ENCODE peak calls at places on chromosomes 6 and 20, in six cellular contexts. U is neural progenitor cell, Q is BJ, H is BE2C, M is heart left ventricle, O is testis. X is an unnamed sample. For H3K27me3, the result is how much of the 10 kb centered on the place peaks cover.

GRCh38 chr20:57774951-57775350 is 65.1 kb upstream of the PMEPA1 start:
- DNase-seq in U (no peak), Q (no peak), H (no peak), M (no peak), O (no peak), X (no peak)

GRCh38 chr6:154932562-154933027 is 62.5 kb upstream of the TIAM2 start:
- DNase-seq in U (no peak), Q (peak), H (no peak), M (no peak), O (no peak), X (no peak)

GRCh38 chr20:18985551-18985950 is 172.0 kb downstream of the SCP2D1 start:
- DNase-seq in U (no peak), Q (no peak), H (no peak), M (no peak), O (no peak), X (no peak)

GRCh38 chr6:63346217-63346834 is 26.5 kb upstream of the LGSN start:
- DNase-seq in U (no peak), Q (no peak), H (no peak), M (no peak), O (no peak), X (no peak)

GRCh38 chr6:5516036-5516435 is 254.7 kb downstream of the FARS2 start:
- DNase-seq in U (no peak), Q (no peak), H (no peak), M (no peak), O (no peak), X (no peak)

GRCh38 chr6:36345681-36346417 is 9.2 kb upstream of the BNIP5 start:
- DNase-seq in U (peak), Q (no peak), H (no peak), M (no peak), O (peak), X (no peak)

GRCh38 chr6:143163621-143164020 is 102.9 kb downstream of the AIG1 start:
- DNase-seq in U (peak), Q (no peak), H (no peak), M (no peak), O (no peak), X (no peak)

GRCh38 chr6:20630617-20631448 is 96.6 kb downstream of the CDKAL1 start:
- DNase-seq in U (no peak), Q (no peak), H (no peak), M (no peak), O (no peak), X (no peak)

GRCh38 chr20:36062799-36063198 is 91.7 kb upstream of the EPB41L1 start:
- DNase-seq in U (no peak), Q (peak), H (no peak), M (no peak), O (no peak), X (no peak)

GRCh38 chr6:13404115-13404891 is 76.0 kb upstream of the TBC1D7 start:
- DNase-seq in U (no peak), Q (no peak), H (no peak), M (peak), O (no peak), X (no peak)

GRCh38 chr20:47304287-47304686 is 52.2 kb downstream of the ZMYND8 start:
- DNase-seq in U (no peak), Q (peak), H (no peak), M (no peak), O (no peak), X (no peak)
- TF ChIP-seq CTCF in U (no peak), Q (peak), H (peak), M (no peak), O (no peak), X (no peak)

GRCh38 chr20:49727473-49727872 is 13.8 kb upstream of the B4GALT5 start:
- DNase-seq in U (no peak), Q (no peak), H (no peak), M (no peak), O (no peak), X (no peak)

GRCh38 chr20:49727894-49728885 is 14.5 kb upstream of the B4GALT5 start:
- DNase-seq in U (no peak), Q (no peak), H (no peak), M (no peak), O (no peak), X (no peak)

GRCh38 chr20:49725694-49726093 is 12.0 kb upstream of the B4GALT5 start:
- DNase-seq in U (no peak), Q (no peak), H (no peak), M (no peak), O (no peak), X (no peak)

GRCh38 chr20:49724637-49725606 is 11.2 kb upstream of the B4GALT5 start:
- DNase-seq in U (no peak), Q (no peak), H (no peak), M (peak), O (peak), X (no peak)

GRCh38 chr20:49729780-49730179 is 16.1 kb upstream of the B4GALT5 start:
- DNase-seq in U (no peak), Q (peak), H (no peak), M (no peak), O (no peak), X (no peak)
- H3K27me3 ChIP-seq in U (under half), Q (under half), H (under half), M (under half), O (under half), X (under half)

DNA sequence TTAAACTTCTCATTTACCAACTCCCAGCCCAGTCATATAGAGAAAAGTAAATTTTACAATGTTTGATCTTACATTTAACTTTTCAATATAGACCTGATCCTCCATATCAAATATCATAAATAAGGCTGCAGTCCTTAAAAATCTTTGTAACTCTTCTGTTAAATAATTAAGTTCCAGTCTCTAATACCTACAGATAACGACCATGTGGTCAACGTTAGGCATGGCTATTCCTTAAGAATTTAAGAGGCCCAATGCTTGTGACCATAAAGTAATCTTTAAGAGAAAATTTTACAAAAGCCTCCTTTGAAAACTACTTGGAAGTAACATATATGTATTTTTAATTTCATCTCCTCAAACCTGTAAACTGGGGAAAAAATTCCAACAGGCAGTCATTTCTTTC is 1.6 kb downstream of the FBXO5 start:
- DNase-seq in U (no peak), Q (no peak), H (no peak), M (no peak), O (no peak), X (no peak)
- H3K4me3 ChIP-seq in U (peak), Q (peak), H (peak), M (no peak), O (peak), X (peak)

DNA sequence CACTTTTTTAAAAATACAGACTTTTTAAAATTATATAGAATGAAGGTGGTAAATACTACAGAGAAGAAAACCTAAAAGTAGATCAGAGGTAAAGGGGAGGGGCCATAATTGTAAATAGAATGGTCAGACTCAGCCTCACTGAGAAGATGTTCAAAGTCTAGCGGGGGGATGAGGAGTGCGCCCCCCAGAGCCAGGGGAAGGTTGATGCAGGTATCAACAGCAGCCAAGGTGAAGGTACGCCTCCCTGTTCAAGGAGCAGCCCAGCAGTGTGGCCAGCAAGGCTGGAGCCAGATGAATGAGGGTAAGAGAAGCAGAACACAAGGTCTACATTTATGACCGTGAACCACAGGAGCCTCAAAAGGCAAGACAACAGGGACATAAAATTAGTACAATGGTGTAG is 204.1 kb downstream of the PTPRT start:
- DNase-seq in U (no peak), Q (no peak), H (no peak), M (no peak), O (no peak), X (no peak)
- TF ChIP-seq CTCF in U (peak), Q (no peak), H (no peak), M (no peak), O (no peak), X (no peak)

DNA sequence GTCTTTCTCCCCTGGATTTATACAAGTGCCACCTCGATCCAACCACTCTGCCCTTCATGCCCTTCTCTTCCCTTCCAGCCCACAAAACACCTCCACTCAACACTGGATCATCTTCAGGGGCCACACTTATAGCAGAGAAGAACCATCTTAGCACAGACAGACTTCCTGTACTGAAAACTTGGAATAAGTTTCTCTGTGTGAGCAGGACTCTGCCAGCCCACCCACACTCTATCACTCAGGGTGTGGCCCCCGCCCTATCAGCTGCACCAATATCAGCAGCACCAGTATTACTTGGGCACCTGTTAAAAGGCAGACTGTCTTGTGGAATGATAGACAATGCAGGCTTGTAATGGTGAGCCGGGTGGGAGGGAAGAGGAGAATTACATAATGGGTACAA is 86.7 kb downstream of the SCML4 start:
- DNase-seq in U (no peak), Q (no peak), H (no peak), M (no peak), O (no peak), X (no peak)
- H3K27me3 ChIP-seq in U (under half), Q (under half), H (under half), M (under half), O (under half), X (under half)

DNA sequence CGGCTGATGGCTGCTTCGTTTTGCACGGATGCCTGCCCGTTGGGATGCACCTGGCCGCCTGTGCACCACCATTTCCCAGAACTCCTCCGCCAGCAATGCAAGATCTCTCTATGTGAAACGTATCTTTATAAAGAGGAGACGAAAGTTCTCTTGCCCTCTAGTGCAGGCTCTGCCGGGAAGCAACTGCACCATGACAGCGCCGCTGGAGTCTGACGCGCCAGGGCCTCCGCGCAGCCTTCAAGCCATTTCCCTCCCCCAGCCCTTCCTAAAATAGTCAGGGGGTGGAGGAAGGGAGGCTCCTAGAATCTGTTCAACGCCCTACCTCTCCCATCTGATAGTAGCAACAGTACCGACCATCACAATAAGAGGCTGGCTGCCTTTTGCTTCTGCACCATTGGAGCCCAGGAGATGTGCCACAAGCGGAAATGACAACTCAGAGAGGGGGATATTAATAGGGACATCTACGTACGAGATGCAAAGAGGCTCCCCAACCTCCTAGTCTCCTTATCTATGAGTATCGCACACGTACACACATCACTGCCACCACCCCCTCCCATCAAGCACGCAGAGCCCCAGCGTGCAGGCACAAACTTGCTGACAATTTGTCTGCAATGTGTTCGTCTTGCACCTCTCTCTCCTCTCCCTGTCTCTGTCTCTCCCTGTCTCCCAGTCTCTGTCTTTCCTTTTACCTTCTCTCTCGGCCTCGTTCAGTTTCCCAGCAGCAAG is 1.1 kb downstream of the SYNE1 start:
- DNase-seq in U (peak), Q (no peak), H (no peak), M (peak), O (peak), X (no peak)
- H3K4me3 ChIP-seq in U (peak), Q (peak), H (peak), M (peak), O (peak), X (peak)

GRCh38 chr6:92806254-92806653 is 613.1 kb downstream of the EPHA7 start:
- DNase-seq in U (no peak), Q (no peak), H (no peak), M (no peak), O (no peak), X (no peak)

DNA sequence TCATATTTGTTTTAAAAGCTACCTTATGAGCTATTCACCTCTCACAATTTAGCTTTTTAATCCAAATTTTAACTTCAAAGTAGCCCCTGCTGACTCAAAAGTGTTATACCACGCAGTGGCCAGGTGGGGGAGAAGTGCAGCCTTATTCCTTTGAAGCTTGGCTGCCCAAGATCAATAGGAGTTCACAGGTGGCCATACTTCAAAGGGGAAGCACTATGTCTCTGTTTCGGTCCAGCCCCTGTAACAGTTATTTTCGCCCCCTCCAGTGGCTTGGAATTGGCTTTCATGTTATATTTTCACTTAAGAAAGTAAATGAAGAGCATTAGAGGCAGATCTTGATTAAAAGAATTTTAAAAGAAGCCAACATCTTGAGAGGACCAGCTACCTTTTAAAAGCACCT is 608.4 kb downstream of the EPHA7 start:
- DNase-seq in U (peak), Q (no peak), H (peak), M (no peak), O (peak), X (peak)
- TF ChIP-seq CTCF in U (peak), Q (peak), H (peak), M (peak), O (peak), X (peak)

DNA sequence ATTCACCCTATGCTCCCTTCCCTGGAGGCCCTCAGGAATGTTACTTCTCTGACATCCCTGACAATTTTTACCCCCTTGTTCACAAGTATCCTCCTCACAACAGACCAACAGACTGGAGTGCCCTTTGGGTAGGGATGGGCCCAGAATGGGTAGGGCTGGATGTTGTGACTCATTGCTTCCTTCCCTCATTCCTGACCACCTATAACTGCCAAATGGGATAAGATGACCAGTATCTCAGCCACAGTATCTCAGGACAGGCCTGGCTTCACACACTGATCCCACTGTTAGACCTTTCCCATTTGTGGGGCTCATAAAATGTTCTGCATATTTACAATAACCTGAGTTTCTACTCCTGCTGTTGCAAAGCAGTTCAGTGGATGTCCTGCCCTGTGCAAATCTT is 223.0 kb upstream of the LRFN2 start:
- DNase-seq in U (no peak), Q (peak), H (no peak), M (no peak), O (no peak), X (no peak)
- H3K27me3 ChIP-seq in U (under half), Q (under half), H (under half), M (under half), O (under half), X (under half)

DNA sequence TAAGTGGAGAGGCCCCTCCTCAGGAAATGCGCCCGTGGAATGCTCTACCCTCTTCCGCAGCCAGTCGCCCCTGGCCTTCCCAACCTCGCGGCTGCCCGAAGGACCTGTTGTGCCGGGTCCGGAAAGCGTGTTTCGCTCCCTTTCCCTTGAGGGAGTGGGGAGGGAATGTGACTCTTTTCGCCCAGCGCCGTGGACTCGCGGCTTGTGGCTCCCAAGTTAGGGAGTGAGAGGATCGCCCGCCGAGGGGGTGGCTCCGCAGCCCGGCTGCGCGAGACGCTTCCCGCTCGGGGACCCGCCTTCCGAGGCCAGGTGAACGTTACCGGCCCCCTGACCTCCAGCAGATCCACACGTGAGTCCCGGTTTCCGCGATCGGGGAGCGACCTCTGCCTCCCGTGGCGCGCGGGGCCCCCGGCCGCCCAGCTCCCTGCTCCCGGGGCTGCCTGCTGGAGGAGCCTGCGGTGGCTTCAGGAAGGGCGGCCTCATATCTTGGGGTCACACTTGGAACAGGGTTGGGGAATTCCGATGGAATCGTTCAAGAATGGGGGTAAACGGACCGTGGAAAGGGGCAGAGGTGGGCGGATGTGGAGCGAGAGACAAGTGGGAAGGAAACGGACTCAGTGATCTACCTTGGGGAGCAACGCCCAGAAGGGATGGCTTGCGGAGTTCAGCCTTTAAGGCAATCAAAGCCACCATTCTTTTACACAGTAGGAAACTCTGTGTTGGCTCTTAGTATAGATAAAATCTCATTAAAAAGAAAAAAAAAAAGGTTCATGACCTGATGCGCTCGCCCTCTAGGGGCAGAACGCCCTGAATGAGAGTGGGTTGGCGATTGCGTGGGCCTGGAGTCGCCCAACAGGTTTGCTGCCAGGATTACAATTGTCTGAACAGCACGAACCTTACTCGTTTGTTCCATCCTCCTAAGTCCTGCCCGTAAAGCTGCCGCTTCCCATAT is 887 bp downstream of the TPD52L1 start:
- DNase-seq in U (peak), Q (no peak), H (peak), M (peak), O (peak), X (no peak)
- H3K4me3 ChIP-seq in U (peak), Q (peak), H (peak), M (peak), O (peak), X (no peak)

GRCh38 chr6:148947621-148948444 is 201.0 kb downstream of the UST start:
- DNase-seq in U (peak), Q (no peak), H (peak), M (peak), O (peak), X (peak)
- TF ChIP-seq CTCF in U (peak), Q (peak), H (peak), M (peak), O (peak), X (peak)

X was measured in WERI-Rb-1.